ENCODE peak calls at places on chromosome 1, in four cellular contexts. W, M, F and L are unnamed samples.

GRCh38 chr1:113887776-113888175 is 395 bp upstream of the BCL2L15 start:
- DNase-seq in W (no peak), F (no peak), M (no peak), L (no peak)

GRCh38 chr1:31739281-31739853 is 24.8 kb downstream of the ADGRB2 start:
- DNase-seq in W (no peak), M (peak), F (no peak), L (no peak)

GRCh38 chr1:36223373-36223995 is 759 bp upstream of the THRAP3 start:
- DNase-seq in W (peak), M (no peak), F (peak), L (no peak)

GRCh38 chr1:39158330-39159086 is 46.0 kb upstream of the MACF1 start:
- DNase-seq in M (no peak), F (no peak), W (peak), L (no peak)

GRCh38 chr1:234608720-234609527 is 1.1 kb downstream of the IRF2BP2 start:
- DNase-seq in F (peak), W (no peak), M (peak), L (peak)

GRCh38 chr1:161736332-161736969 is 13.1 kb upstream of the DUSP12 start:
- DNase-seq in M (no peak), W (peak), F (no peak), L (no peak)

GRCh38 chr1:101120868-101121267 is 95.3 kb upstream of the DPH5 start:
- DNase-seq in W (no peak), F (no peak), M (no peak), L (no peak)

GRCh38 chr1:32063261-32063681 is 9.5 kb upstream of the TMEM39B start:
- DNase-seq in M (no peak), W (peak), F (no peak), L (no peak)

GRCh38 chr1:222589462-222590302 is at the start of gene TAF1A:
- DNase-seq in W (peak), M (peak), F (peak), L (peak)

GRCh38 chr1:150121236-150121862 is 28.4 kb upstream of the PLEKHO1 start:
- DNase-seq in W (no peak), F (no peak), M (no peak), L (no peak)